ENCODE peak calls at places on chromosomes 6 and 20, in four cellular contexts. One of them, this sample, is unnamed.

GRCh38 chr20:60152792-60153191 is 194.6 kb downstream of the CDH26 start:
- DNase-seq in EH: no peak
- DNase-seq in ovary: no peak
- DNase-seq in foreskin fibroblast: no peak
- DNase-seq in this sample: no peak

GRCh38 chr6:139801571-139802321 is 427.3 kb upstream of the CITED2 start:
- DNase-seq in EH: peak; percentile 50
- DNase-seq in ovary: no peak
- DNase-seq in foreskin fibroblast: peak; percentile 51
- DNase-seq in this sample: no peak

GRCh38 chr6:71254323-71254722 is 34.3 kb upstream of the OGFRL1 start:
- DNase-seq in EH: no peak
- DNase-seq in ovary: no peak
- DNase-seq in foreskin fibroblast: peak; percentile 7
- DNase-seq in this sample: no peak

GRCh38 chr6:89079611-89080213 is 839 bp upstream of the PNRC1 start:
- DNase-seq in EH: peak; percentile 68
- DNase-seq in ovary: peak; percentile 55
- DNase-seq in foreskin fibroblast: peak; percentile 77
- DNase-seq in this sample: no peak

GRCh38 chr6:135692426-135692825 is 159.1 kb upstream of the PDE7B start:
- DNase-seq in EH: peak; percentile 24
- DNase-seq in ovary: no peak
- DNase-seq in foreskin fibroblast: no peak
- DNase-seq in this sample: no peak

GRCh38 chr6:140175486-140175885 is 801.0 kb upstream of the CITED2 start:
- DNase-seq in EH: peak; percentile 7
- DNase-seq in ovary: no peak
- DNase-seq in foreskin fibroblast: peak; percentile 51
- DNase-seq in this sample: no peak

GRCh38 chr6:139748353-139749146 is 374.1 kb upstream of the CITED2 start:
- DNase-seq in EH: peak; percentile 81
- DNase-seq in ovary: no peak
- DNase-seq in foreskin fibroblast: no peak
- DNase-seq in this sample: no peak

GRCh38 chr6:3453410-3453809 is 3.4 kb downstream of the SLC22A23 start:
- DNase-seq in EH: no peak
- DNase-seq in ovary: no peak
- DNase-seq in foreskin fibroblast: no peak
- DNase-seq in this sample: no peak

GRCh38 chr6:124854338-124854922 is 107.8 kb upstream of the RNF217 start:
- DNase-seq in EH: peak; percentile 6
- DNase-seq in ovary: no peak
- DNase-seq in foreskin fibroblast: no peak
- DNase-seq in this sample: no peak